ENCODE peak calls at places on chromosomes 7 and 10, in five cellular contexts. K is mammary epithelial cell, U is transverse colon, R is fibroblast of lung, Z is epithelial cell of prostate. H is an unnamed sample.

GRCh38 chr7:13291010-13291409 is 603.6 kb downstream of the ARL4A start:
- DNase-seq in K (no peak), U (no peak), R (peak; percentile 43), Z (peak; percentile 14), H (no peak)

GRCh38 chr7:155209478-155209864 is 88.2 kb upstream of the INSIG1 start:
- DNase-seq in K (no peak), U (no peak), R (no peak), Z (no peak), H (no peak)

GRCh38 chr7:138981332-138982203 is at the start of gene KIAA1549:
- DNase-seq in K (peak; percentile 60), U (peak; percentile 71), R (peak; percentile 68), Z (no peak), H (peak; percentile 61)

GRCh38 chr7:29606287-29606721 is 42.7 kb downstream of the PRR15 start:
- DNase-seq in K (peak; percentile 70), U (peak; percentile 55), R (peak; percentile 67), Z (no peak), H (peak; percentile 78)

GRCh38 chr7:99070361-99070760 is 73.5 kb downstream of the SMURF1 start:
- DNase-seq in K (no peak), U (no peak), R (no peak), Z (no peak), H (no peak)

GRCh38 chr10:126634915-126635314 is 35.6 kb downstream of the C10orf90 start:
- DNase-seq in K (peak; percentile 20), U (no peak), R (peak; percentile 29), Z (peak; percentile 56), H (no peak)

GRCh38 chr10:128268015-128268722 is 141.9 kb upstream of the MKI67 start:
- DNase-seq in K (no peak), U (no peak), R (peak; percentile 1), Z (no peak), H (no peak)

GRCh38 chr10:17380888-17381287 is 73.5 kb downstream of the ST8SIA6 start:
- DNase-seq in K (no peak), U (no peak), R (no peak), Z (no peak), H (no peak)

GRCh38 chr10:66259836-66260235 is 666.0 kb upstream of the LRRTM3 start:
- DNase-seq in K (no peak), U (no peak), R (no peak), Z (no peak), H (no peak)

GRCh38 chr7:127287133-127287532 is 34.4 kb upstream of the GRM8 start:
- DNase-seq in K (peak; percentile 46), U (peak; percentile 25), R (no peak), Z (peak; percentile 3), H (no peak)

GRCh38 chr10:43407148-43407575 is 1.8 kb downstream of the HNRNPF start:
- DNase-seq in K (peak; percentile 44), U (peak; percentile 73), R (peak; percentile 53), Z (no peak), H (peak; percentile 58)

GRCh38 chr10:22615819-22616499 is 98.4 kb downstream of the PIP4K2A start:
- DNase-seq in K (no peak), U (peak; percentile 65), R (peak; percentile 78), Z (no peak), H (peak; percentile 72)

GRCh38 chr7:125516194-125516593 is 586.6 kb upstream of the POT1 start:
- DNase-seq in K (no peak), U (no peak), R (no peak), Z (no peak), H (no peak)

GRCh38 chr10:124458473-124458872 is 3.1 kb upstream of the LHPP start:
- DNase-seq in K (no peak), U (no peak), R (no peak), Z (no peak), H (no peak)

GRCh38 chr10:31650010-31650409 is 278.6 kb downstream of the ARHGAP12 start:
- DNase-seq in K (no peak), U (peak; percentile 59), R (peak; percentile 94), Z (no peak), H (peak; percentile 59)

GRCh38 chr7:24827027-24827426 is 69.8 kb upstream of the GSDME start:
- DNase-seq in K (peak; percentile 50), U (no peak), R (no peak), Z (no peak), H (no peak)
- H3K27ac ChIP-seq in K (peak overlapping the region; percentile 99), U (no peak overlapping the region), R (peak overlapping the region; percentile 14), Z (peak overlapping the region; percentile 98), H (peak overlapping the region; percentile 65)

DNA sequence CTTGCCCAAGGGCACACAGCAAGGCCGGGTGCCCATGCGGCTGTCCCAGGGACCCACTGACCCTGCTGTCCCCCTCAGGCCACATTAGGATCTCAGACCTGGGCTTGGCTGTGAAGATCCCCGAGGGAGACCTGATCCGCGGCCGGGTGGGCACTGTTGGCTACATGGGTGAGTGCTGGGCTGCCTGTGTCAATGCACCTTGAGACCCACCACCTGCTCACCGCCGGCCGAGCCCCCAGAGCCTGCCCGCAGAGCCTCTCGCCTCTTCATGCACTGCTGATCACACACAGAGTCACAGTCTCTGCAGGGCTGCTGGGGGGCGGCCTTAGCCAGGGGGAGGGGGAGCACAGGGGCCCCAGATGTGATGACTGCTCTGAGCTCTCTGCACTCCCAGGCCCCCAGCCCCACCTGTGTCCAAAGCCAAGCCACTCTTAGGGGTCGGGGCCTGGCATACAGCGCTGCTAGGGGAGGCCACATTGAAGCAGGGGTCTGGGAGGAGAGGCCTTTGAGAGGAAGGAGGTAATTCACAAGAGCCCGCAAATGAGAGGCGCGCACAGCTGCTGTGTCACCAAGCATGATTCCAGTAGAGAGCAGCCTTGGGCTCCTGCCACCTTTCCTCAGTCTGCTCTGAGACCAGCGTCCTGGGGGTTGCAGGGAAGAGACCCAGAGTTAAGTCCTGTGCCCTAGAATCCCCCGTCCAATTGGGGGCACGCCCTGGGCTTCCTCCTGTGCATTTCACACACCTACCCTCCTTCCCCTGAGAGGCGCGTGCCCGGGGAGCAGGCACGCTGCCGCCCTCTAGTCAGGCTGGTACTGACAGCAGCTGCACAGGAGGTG is 100.4 kb downstream of the RGS10 start:
- DNase-seq in K (no peak), U (no peak), R (no peak), Z (no peak), H (no peak)
- H3K27ac ChIP-seq in K (no peak overlapping the region), U (peak overlapping the region; percentile 27), R (peak overlapping the region; percentile 75), Z (no peak overlapping the region), H (no peak overlapping the region)

DNA sequence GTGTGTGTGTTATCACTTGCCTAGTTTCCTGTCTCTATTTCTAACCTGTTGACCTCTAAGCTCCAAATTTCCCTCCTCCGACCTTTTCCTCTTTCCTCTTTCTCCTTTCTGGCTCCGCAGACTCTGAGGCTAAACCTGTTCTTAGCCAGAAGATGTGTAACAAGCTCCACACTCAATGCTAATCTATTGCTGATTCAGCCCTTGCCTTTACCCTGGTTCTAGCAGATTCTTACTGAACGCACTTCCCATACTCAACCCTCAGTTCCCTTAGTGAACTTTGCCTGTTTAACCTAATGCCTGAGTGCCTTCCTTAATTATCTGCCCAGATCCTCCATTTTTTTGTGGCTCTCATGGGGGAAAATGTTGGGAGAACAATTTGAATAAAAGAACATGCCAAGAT is 30.0 kb upstream of the SGMS1 start:
- DNase-seq in K (no peak), U (no peak), R (no peak), Z (no peak), H (no peak)
- H3K27ac ChIP-seq in K (no peak overlapping the region), U (no peak overlapping the region), R (no peak overlapping the region), Z (no peak overlapping the region), H (no peak overlapping the region)

GRCh38 chr10:73581912-73582311 is 9.2 kb downstream of the USP54 start:
- DNase-seq in K (no peak), U (no peak), R (no peak), Z (no peak), H (no peak)

GRCh38 chr10:73584737-73585136 is 6.4 kb downstream of the USP54 start:
- DNase-seq in K (no peak), U (no peak), R (peak; percentile 41), Z (no peak), H (no peak)

GRCh38 chr10:73586583-73586984 is 4.6 kb downstream of the USP54 start:
- DNase-seq in K (peak; percentile 66), U (peak; percentile 38), R (peak; percentile 91), Z (no peak), H (peak; percentile 68)

GRCh38 chr10:73588656-73589055 is 2.5 kb downstream of the USP54 start:
- DNase-seq in K (no peak), U (no peak), R (peak; percentile 24), Z (no peak), H (no peak)

DNA sequence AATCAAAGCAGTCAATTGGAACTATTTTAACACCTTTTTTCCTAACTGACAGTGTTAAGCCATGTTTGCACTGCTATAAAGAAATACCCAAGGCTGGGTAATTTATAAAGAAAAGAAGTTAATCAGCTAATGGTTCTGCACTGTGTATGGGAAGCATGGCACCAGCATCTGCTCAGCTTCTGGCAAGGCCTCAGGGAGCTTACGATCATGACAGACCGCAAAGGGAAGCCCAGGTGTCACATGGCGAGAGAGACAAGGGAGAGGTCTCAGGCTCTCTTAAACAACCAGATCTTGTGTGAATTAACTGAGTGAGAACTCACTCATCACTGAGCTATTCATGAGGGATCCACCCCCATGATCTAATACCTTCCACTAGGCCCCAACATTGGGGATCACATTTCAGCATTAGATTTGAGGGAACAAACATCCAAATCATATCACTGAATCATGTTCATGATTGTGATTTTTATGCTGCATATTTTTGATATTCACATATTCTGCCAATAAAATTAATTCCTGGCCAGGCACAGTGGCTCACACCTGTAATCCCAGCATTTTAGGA is 5.8 kb downstream of the USP54 start:
- DNase-seq in K (peak; percentile 48), U (no peak), R (peak; percentile 54), Z (no peak), H (no peak)
- H3K27ac ChIP-seq in K (no peak overlapping the region), U (peak overlapping the region; percentile 85), R (no peak overlapping the region), Z (peak overlapping the region; percentile 72), H (no peak overlapping the region)

DNA sequence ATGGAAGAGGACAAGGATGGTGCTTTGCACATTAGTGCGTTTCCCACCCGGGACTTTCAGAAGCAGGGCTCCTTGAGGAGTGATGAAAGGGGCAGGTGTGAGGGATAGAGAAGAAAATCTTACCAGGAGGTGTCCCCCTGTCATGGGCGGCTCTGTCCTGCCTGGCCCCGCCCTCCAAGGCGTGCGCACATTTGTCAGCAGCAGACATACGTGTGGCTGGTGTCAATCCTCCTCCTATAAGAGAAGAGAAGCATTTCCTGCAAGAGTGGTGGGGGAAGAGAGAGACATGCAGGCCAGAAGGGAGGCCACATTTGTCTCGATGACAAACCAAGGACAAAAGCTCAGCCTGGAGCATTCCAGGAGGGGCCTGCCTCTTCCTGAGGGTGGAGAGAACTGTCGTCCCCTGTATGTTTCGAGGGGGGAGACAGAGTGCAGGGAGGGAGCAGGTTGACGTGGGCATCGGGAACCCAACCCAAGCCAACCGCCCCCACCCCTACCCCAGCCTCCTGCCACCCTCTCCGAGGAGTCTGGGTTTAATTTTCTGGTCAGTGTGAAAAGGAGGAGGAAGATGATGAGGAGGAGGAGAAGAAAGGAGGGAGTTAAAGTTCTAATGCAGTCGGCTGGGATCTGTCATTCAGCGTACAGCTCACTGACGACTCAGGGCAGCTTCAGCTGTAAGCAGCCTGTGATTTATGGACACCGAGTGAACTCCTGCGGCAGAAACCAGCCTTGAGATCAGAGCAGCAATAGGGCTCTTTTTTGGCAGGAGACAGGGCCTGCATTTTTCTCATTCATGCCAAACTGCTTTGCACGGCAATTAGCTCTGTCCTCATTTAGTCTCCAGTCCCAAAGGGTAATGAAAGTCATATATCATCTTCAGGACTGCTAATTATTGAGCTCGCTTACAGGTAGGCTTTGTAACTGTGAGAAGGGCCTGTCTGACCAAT is 47.7 kb upstream of the COMTD1 start:
- DNase-seq in K (peak; percentile 14), U (no peak), R (peak; percentile 86), Z (no peak), H (no peak)
- H3K27ac ChIP-seq in K (no peak overlapping the region), U (peak overlapping the region; percentile 43), R (no peak overlapping the region), Z (no peak overlapping the region), H (no peak overlapping the region)

H was measured in colonic mucosa.